ENCODE peak calls at places on chromosomes 3 and 15, in ten cellular contexts. Q is ELR, P is breast epithelium, A is testis, D is foreskin fibroblast, E is retina, T is lower lobe of right lung, L is NCI-H1694, K is body of pancreas, N is left colon. U is an unnamed sample.

GRCh38 chr3:66744521-66744920 is 243.7 kb upstream of the LRIG1 start:
- DNase-seq in P (no peak), D (peak), T (no peak), A (no peak), K (no peak), N (no peak), Q (no peak), L (no peak), E (no peak), U (no peak)

GRCh38 chr3:109927726-109928125 is 590.4 kb upstream of the DPPA4 start:
- DNase-seq in D (peak), E (no peak), K (no peak), A (no peak), P (no peak), N (no peak), L (no peak), Q (peak), T (no peak), U (no peak)

GRCh38 chr3:177813322-177813721 is 616.0 kb upstream of the TBL1XR1 start:
- DNase-seq in N (no peak), E (no peak), P (no peak), T (no peak), L (no peak), K (peak), A (peak), D (no peak), Q (no peak), U (no peak)

GRCh38 chr3:187567741-187568140 is 102.5 kb downstream of the SST start:
- DNase-seq in P (no peak), N (no peak), D (peak), Q (peak), A (no peak), L (no peak), T (no peak), E (no peak), K (no peak), U (no peak)

GRCh38 chr3:63349583-63350177 is 71.6 kb downstream of the SYNPR start:
- DNase-seq in P (no peak), D (peak), L (peak), T (peak), N (peak), Q (peak), K (peak), A (peak), E (peak), U (peak)

GRCh38 chr3:168071535-168071934 is 24.2 kb downstream of the GOLIM4 start:
- DNase-seq in L (no peak), P (no peak), E (no peak), A (no peak), D (peak), T (no peak), Q (peak), N (no peak), K (no peak), U (no peak)

GRCh38 chr3:143120716-143121239 is 1.2 kb downstream of the CHST2 start:
- DNase-seq in A (peak), L (no peak), K (peak), P (no peak), Q (peak), E (no peak), D (peak), N (no peak), T (peak), U (peak)

GRCh38 chr15:68413363-68414255 is 18.4 kb downstream of the ITGA11 start:
- DNase-seq in A (peak), L (no peak), P (no peak), T (no peak), D (no peak), N (no peak), E (no peak), K (peak), Q (no peak), U (no peak)

GRCh38 chr3:194381460-194381875 is 11.9 kb upstream of the LRRC15 start:
- DNase-seq in K (no peak), L (no peak), D (no peak), E (no peak), Q (no peak), A (no peak), T (no peak), N (no peak), P (no peak), U (no peak)

GRCh38 chr3:2303567-2303966 is 204.9 kb downstream of the CNTN4 start:
- DNase-seq in L (no peak), E (peak), K (peak), Q (no peak), D (peak), N (no peak), P (no peak), T (no peak), A (peak), U (peak)

GRCh38 chr3:53729130-53729529 is 117.1 kb downstream of the CHDH start:
- DNase-seq in A (no peak), Q (no peak), P (no peak), D (peak), N (no peak), L (no peak), E (no peak), T (no peak), K (no peak), U (no peak)

GRCh38 chr15:90141646-90142045 is 39.4 kb upstream of the IDH2 start:
- DNase-seq in E (no peak), P (no peak), N (no peak), Q (peak), T (no peak), A (no peak), L (no peak), D (peak), K (no peak), U (no peak)

GRCh38 chr3:105891101-105891500 is 22.3 kb upstream of the CBLB start:
- DNase-seq in L (no peak), D (no peak), T (no peak), P (no peak), E (no peak), N (no peak), A (no peak), Q (no peak), K (no peak), U (no peak)

GRCh38 chr3:132135628-132136333 is 101.0 kb upstream of the CPNE4 start:
- DNase-seq in N (no peak), D (peak), T (no peak), K (no peak), E (no peak), P (no peak), A (no peak), L (no peak), Q (peak), U (no peak)

GRCh38 chr3:13866406-13866965 is 13.4 kb downstream of the WNT7A start:
- DNase-seq in L (no peak), K (no peak), N (no peak), P (no peak), D (no peak), E (no peak), A (no peak), Q (no peak), T (no peak), U (no peak)

GRCh38 chr3:173663664-173664063 is 266.1 kb downstream of the NLGN1 start:
- DNase-seq in P (no peak), N (no peak), D (no peak), A (no peak), E (no peak), K (no peak), L (no peak), T (no peak), Q (peak), U (no peak)

GRCh38 chr15:93044301-93045190 is 44.5 kb downstream of the RGMA start:
- DNase-seq in L (no peak), N (no peak), Q (no peak), E (no peak), K (no peak), D (no peak), T (peak), A (no peak), P (no peak), U (no peak)

GRCh38 chr3:29605845-29606244 is 325.0 kb downstream of the RBMS3 start:
- DNase-seq in L (no peak), A (no peak), K (no peak), P (no peak), N (no peak), E (no peak), D (peak), Q (peak), T (no peak), U (no peak)

U was measured in nephron progenitor cell.